ENCODE peak calls at places on chromosomes 6 and 20, in five cellular contexts. One of them, this sample, is unnamed.

GRCh38 chr20:905999-906520 is 10.1 kb downstream of the ANGPT4 start:
- DNase-seq in ovary: no peak
- DNase-seq in neuronal stem cell: no peak
- DNase-seq in cardiac muscle cell: no peak
- DNase-seq in mesendoderm: no peak
- DNase-seq in this sample: no peak

GRCh38 chr6:137000825-137001224 is 43.9 kb downstream of the IL20RA start:
- DNase-seq in ovary: no peak
- DNase-seq in mesendoderm: no peak
- DNase-seq in cardiac muscle cell: no peak
- DNase-seq in neuronal stem cell: no peak
- DNase-seq in this sample: no peak

GRCh38 chr20:9071976-9072726 is 3.3 kb downstream of the PLCB4 start:
- DNase-seq in neuronal stem cell: no peak
- DNase-seq in mesendoderm: no peak
- DNase-seq in ovary: no peak
- DNase-seq in cardiac muscle cell: no peak
- DNase-seq in this sample: no peak

GRCh38 chr20:15236812-15237211 is 899.4 kb upstream of the FLRT3 start:
- DNase-seq in mesendoderm: peak
- DNase-seq in cardiac muscle cell: no peak
- DNase-seq in ovary: no peak
- DNase-seq in neuronal stem cell: peak
- DNase-seq in this sample: no peak

GRCh38 chr20:47455133-47456040 is 46.3 kb upstream of the NCOA3 start:
- DNase-seq in mesendoderm: no peak
- DNase-seq in neuronal stem cell: no peak
- DNase-seq in cardiac muscle cell: no peak
- DNase-seq in ovary: no peak
- DNase-seq in this sample: no peak

GRCh38 chr6:147022041-147022440 is 182.2 kb upstream of the STXBP5 start:
- DNase-seq in neuronal stem cell: no peak
- DNase-seq in mesendoderm: peak
- DNase-seq in cardiac muscle cell: no peak
- DNase-seq in ovary: no peak
- DNase-seq in this sample: no peak

GRCh38 chr6:3911130-3911529 is 62.0 kb downstream of the FAM50B start:
- DNase-seq in mesendoderm: no peak
- DNase-seq in ovary: no peak
- DNase-seq in cardiac muscle cell: no peak
- DNase-seq in neuronal stem cell: no peak
- DNase-seq in this sample: no peak

GRCh38 chr6:142946924-142947701 is 2.1 kb upstream of the HIVEP2 start:
- DNase-seq in cardiac muscle cell: peak
- DNase-seq in mesendoderm: peak
- DNase-seq in ovary: peak
- DNase-seq in neuronal stem cell: peak
- DNase-seq in this sample: peak

GRCh38 chr6:146286976-146287375 is 256.7 kb upstream of the RAB32 start:
- DNase-seq in mesendoderm: no peak
- DNase-seq in cardiac muscle cell: no peak
- DNase-seq in ovary: no peak
- DNase-seq in neuronal stem cell: no peak
- DNase-seq in this sample: no peak

GRCh38 chr20:54208492-54209044 is 681 bp downstream of the PFDN4 start:
- DNase-seq in mesendoderm: peak
- DNase-seq in cardiac muscle cell: no peak
- DNase-seq in neuronal stem cell: no peak
- DNase-seq in ovary: no peak
- DNase-seq in this sample: no peak

GRCh38 chr6:90411292-90411781 is 114.7 kb upstream of the BACH2 start:
- DNase-seq in mesendoderm: peak
- DNase-seq in cardiac muscle cell: no peak
- DNase-seq in neuronal stem cell: no peak
- DNase-seq in ovary: no peak
- DNase-seq in this sample: no peak

GRCh38 chr6:15313367-15313766 is 67.5 kb downstream of the JARID2 start:
- DNase-seq in cardiac muscle cell: no peak
- DNase-seq in mesendoderm: no peak
- DNase-seq in neuronal stem cell: no peak
- DNase-seq in ovary: peak
- DNase-seq in this sample: peak

GRCh38 chr6:73800997-73801396 is 105.0 kb downstream of the CD109 start:
- DNase-seq in mesendoderm: no peak
- DNase-seq in cardiac muscle cell: no peak
- DNase-seq in neuronal stem cell: no peak
- DNase-seq in ovary: no peak
- DNase-seq in this sample: no peak

DNA sequence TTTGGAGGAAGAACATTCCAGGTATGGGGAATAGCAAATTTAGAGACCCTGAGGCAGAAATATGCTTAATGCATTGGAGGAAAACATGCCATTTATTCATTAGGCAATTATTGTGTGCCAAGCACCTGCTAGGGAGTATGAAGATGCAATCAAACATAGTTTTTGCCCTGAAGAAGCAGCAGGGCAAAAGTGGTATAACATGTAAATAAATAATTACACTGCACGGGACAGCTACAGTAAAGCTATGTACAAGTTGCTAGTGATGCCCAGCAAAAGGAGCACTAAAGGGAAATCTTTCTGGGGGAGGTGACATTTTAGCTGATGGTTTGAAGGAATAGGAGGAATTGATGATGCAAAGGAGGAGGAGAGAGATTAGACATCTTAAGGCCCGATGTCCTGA is 626 bp upstream of the TJAP1 start:
- DNase-seq in ovary: no peak
- DNase-seq in neuronal stem cell: no peak
- DNase-seq in mesendoderm: no peak
- DNase-seq in cardiac muscle cell: no peak
- DNase-seq in this sample: no peak
- H3K27ac ChIP-seq in ovary: no peak
- H3K27ac ChIP-seq in neuronal stem cell: no peak
- H3K27ac ChIP-seq in mesendoderm: no peak
- H3K27ac ChIP-seq in cardiac muscle cell: no peak
- H3K27ac ChIP-seq in this sample: peak

GRCh38 chr6:108689279-108690161 is 128.8 kb downstream of the FOXO3 start:
- DNase-seq in neuronal stem cell: no peak
- DNase-seq in cardiac muscle cell: no peak
- DNase-seq in ovary: peak
- DNase-seq in mesendoderm: no peak
- DNase-seq in this sample: peak
- H3K27ac ChIP-seq in neuronal stem cell: no peak
- H3K27ac ChIP-seq in cardiac muscle cell: no peak
- H3K27ac ChIP-seq in ovary: no peak
- H3K27ac ChIP-seq in mesendoderm: no peak
- H3K27ac ChIP-seq in this sample: no peak

GRCh38 chr6:37724530-37725220 is 27.0 kb upstream of the MDGA1 start:
- DNase-seq in cardiac muscle cell: no peak
- DNase-seq in neuronal stem cell: no peak
- DNase-seq in mesendoderm: no peak
- DNase-seq in ovary: no peak
- DNase-seq in this sample: no peak
- H3K27ac ChIP-seq in cardiac muscle cell: no peak
- H3K27ac ChIP-seq in neuronal stem cell: no peak
- H3K27ac ChIP-seq in mesendoderm: no peak
- H3K27ac ChIP-seq in ovary: no peak
- H3K27ac ChIP-seq in this sample: no peak

GRCh38 chr6:71982385-71982784 is 96.0 kb downstream of the RIMS1 start:
- DNase-seq in neuronal stem cell: no peak
- DNase-seq in mesendoderm: no peak
- DNase-seq in cardiac muscle cell: no peak
- DNase-seq in ovary: no peak
- DNase-seq in this sample: no peak

GRCh38 chr6:71983131-71983530 is 96.8 kb downstream of the RIMS1 start:
- DNase-seq in ovary: no peak
- DNase-seq in mesendoderm: no peak
- DNase-seq in cardiac muscle cell: no peak
- DNase-seq in neuronal stem cell: no peak
- DNase-seq in this sample: no peak

GRCh38 chr6:71977860-71978259 is 91.5 kb downstream of the RIMS1 start:
- DNase-seq in ovary: no peak
- DNase-seq in cardiac muscle cell: peak
- DNase-seq in mesendoderm: no peak
- DNase-seq in neuronal stem cell: no peak
- DNase-seq in this sample: no peak

DNA sequence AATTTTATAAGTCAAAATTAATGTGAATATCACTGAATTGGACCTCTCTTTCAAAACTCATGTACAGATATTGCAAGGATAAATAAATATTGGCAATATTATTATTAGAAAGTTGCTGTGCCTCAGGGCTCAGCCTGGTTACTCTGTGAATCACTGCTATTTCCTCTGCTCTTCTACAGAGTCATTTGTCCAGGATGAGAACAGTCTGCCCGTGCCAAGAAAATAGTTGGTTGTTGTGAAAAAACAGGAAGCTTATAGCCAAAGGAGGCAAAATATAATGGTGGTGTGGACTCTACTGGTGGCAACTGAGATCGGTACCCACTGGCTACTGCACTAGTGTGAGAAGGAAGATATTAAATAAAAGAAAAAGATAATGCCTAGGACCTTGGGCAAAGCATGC is 93.6 kb downstream of the RIMS1 start:
- DNase-seq in mesendoderm: no peak
- DNase-seq in neuronal stem cell: no peak
- DNase-seq in ovary: no peak
- DNase-seq in cardiac muscle cell: no peak
- DNase-seq in this sample: no peak
- H3K27ac ChIP-seq in mesendoderm: no peak
- H3K27ac ChIP-seq in neuronal stem cell: no peak
- H3K27ac ChIP-seq in ovary: no peak
- H3K27ac ChIP-seq in cardiac muscle cell: no peak
- H3K27ac ChIP-seq in this sample: no peak

DNA sequence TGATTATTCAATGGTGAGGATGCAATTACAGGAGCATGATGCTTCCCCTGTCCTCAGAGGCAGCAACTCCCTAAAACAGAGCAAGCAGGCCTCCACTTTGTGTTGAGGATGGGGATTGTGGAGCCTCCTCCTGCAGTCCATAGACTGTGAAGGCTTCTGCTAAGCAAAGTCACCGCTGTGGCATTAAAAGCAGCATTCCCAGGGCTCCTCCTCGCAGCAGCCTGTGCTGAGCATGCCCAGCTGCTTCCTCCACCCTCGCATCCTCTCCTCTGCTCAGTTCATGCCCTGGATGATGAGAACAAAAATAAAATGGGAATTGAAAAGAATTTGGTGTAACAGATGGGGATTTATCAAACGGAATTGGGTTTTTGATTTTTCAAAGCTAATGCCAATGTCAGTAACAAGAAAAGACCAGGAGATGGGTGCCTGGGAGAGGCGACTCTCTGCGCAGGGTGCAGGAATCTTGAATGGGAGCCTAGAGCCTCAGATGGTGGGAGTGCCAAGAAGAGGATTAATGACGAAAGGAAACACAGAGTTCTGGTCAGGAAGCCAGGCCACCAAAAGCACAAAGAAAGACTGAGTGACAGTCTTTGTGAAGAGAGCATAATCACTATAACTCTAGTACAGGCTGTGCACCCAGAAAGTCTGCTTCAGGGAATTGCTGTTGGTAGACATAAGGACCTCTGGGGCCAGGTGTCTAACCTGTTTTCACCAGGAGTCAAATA is 347.6 kb downstream of the TPBG start:
- DNase-seq in cardiac muscle cell: no peak
- DNase-seq in ovary: no peak
- DNase-seq in neuronal stem cell: no peak
- DNase-seq in mesendoderm: no peak
- DNase-seq in this sample: no peak
- H3K27ac ChIP-seq in cardiac muscle cell: no peak
- H3K27ac ChIP-seq in ovary: no peak
- H3K27ac ChIP-seq in neuronal stem cell: no peak
- H3K27ac ChIP-seq in mesendoderm: no peak
- H3K27ac ChIP-seq in this sample: peak